ENCODE peak calls at places on chromosome 22, in seven cellular contexts. O, H, S, M, D, L and J are unnamed samples.
A peak's percentile ranks its signal among the peaks of the same experiment; 100 is the strongest.

GRCh38 chr22:26851125-26851524 is 193.7 kb downstream of the MIAT start:
- DNase-seq in O (no peak), H (no peak), S (no peak), M (no peak), D (no peak), L (peak; percentile 6), J (no peak)

GRCh38 chr22:36432592-36433317 is 45.0 kb upstream of the MYH9 start:
- DNase-seq in O (no peak), H (no peak), S (no peak), M (peak; percentile 23), D (no peak), L (no peak), J (no peak)

GRCh38 chr22:44344407-44344806 is 31.7 kb upstream of the SHISAL1 start:
- DNase-seq in O (no peak), H (no peak), S (no peak), M (no peak), D (no peak), L (no peak), J (no peak)

GRCh38 chr22:17334054-17334453 is 35.2 kb upstream of the CECR2 start:
- DNase-seq in O (peak; percentile 5), H (no peak), S (no peak), M (no peak), D (no peak), L (no peak), J (no peak)

GRCh38 chr22:22201925-22202343 is 42.7 kb upstream of the VPREB1 start:
- DNase-seq in O (no peak), H (no peak), S (no peak), M (no peak), D (no peak), L (no peak), J (no peak)

GRCh38 chr22:40463727-40464126 is 93.3 kb downstream of the SGSM3 start:
- DNase-seq in O (no peak), H (no peak), S (no peak), M (no peak), D (no peak), L (no peak), J (no peak)

GRCh38 chr22:33427461-33427860 is 369.3 kb upstream of the SYN3 start:
- DNase-seq in O (no peak), H (no peak), S (no peak), M (no peak), D (no peak), L (no peak), J (no peak)

GRCh38 chr22:44538071-44538470 is 40.0 kb upstream of the RTL6 start:
- DNase-seq in O (no peak), H (no peak), S (no peak), M (peak; percentile 3), D (no peak), L (no peak), J (peak; percentile 6)

GRCh38 chr22:37267128-37267587 is 15.2 kb upstream of the CYTH4 start:
- DNase-seq in O (peak; percentile 73), H (no peak), S (no peak), M (no peak), D (peak; percentile 91), L (peak; percentile 96), J (no peak)

GRCh38 chr22:30290318-30290678 is 993 bp upstream of the CASTOR1 start:
- DNase-seq in O (no peak), H (no peak), S (no peak), M (no peak), D (no peak), L (no peak), J (no peak)

GRCh38 chr22:32661737-32662586 is 139.5 kb upstream of the TIMP3 start:
- DNase-seq in O (no peak), H (no peak), S (no peak), M (no peak), D (no peak), L (no peak), J (no peak)

GRCh38 chr22:49547751-49548239 is 279.9 kb downstream of the BRD1 start:
- DNase-seq in O (no peak), H (no peak), S (no peak), M (no peak), D (no peak), L (no peak), J (no peak)

GRCh38 chr22:37892566-37893338 is 13.3 kb upstream of the MICALL1 start:
- DNase-seq in O (no peak), H (no peak), S (no peak), M (no peak), D (no peak), L (no peak), J (no peak)

GRCh38 chr22:37404126-37404525 is 23.2 kb downstream of the ELFN2 start:
- DNase-seq in O (no peak), H (no peak), S (no peak), M (no peak), D (no peak), L (no peak), J (no peak)

GRCh38 chr22:43978558-43978957 is 23.3 kb downstream of the SAMM50 start:
- DNase-seq in O (no peak), H (no peak), S (no peak), M (no peak), D (no peak), L (no peak), J (no peak)

GRCh38 chr22:27752771-27753170 is 48.8 kb downstream of the MN1 start:
- DNase-seq in O (no peak), H (no peak), S (no peak), M (no peak), D (no peak), L (no peak), J (no peak)

GRCh38 chr22:35656284-35656752 is 8.1 kb downstream of the APOL6 start:
- DNase-seq in O (no peak), H (no peak), S (no peak), M (no peak), D (peak; percentile 66), L (no peak), J (no peak)

GRCh38 chr22:22022255-22022840 is 39.8 kb upstream of the TOP3B start:
- DNase-seq in O (peak; percentile 54), H (no peak), S (no peak), M (no peak), D (no peak), L (no peak), J (no peak)

GRCh38 chr22:31272522-31273446 is 19.5 kb downstream of the PIK3IP1 start:
- DNase-seq in O (peak; percentile 26), H (no peak), S (peak; percentile 32), M (peak; percentile 52), D (peak; percentile 79), L (peak; percentile 77), J (peak; percentile 77)

GRCh38 chr22:38124236-38124974 is 13.9 kb upstream of the BAIAP2L2 start:
- DNase-seq in O (no peak), H (no peak), S (no peak), M (no peak), D (no peak), L (no peak), J (peak; percentile 27)

GRCh38 chr22:24554316-24555159 is at the start of gene GUCD1:
- DNase-seq in O (no peak), H (no peak), S (no peak), M (no peak), D (no peak), L (no peak), J (no peak)
- TF ChIP-seq JUND in O (no peak), H (no peak), S (no peak), M (no peak), D (no peak), L (no peak), J (no peak)

DNA sequence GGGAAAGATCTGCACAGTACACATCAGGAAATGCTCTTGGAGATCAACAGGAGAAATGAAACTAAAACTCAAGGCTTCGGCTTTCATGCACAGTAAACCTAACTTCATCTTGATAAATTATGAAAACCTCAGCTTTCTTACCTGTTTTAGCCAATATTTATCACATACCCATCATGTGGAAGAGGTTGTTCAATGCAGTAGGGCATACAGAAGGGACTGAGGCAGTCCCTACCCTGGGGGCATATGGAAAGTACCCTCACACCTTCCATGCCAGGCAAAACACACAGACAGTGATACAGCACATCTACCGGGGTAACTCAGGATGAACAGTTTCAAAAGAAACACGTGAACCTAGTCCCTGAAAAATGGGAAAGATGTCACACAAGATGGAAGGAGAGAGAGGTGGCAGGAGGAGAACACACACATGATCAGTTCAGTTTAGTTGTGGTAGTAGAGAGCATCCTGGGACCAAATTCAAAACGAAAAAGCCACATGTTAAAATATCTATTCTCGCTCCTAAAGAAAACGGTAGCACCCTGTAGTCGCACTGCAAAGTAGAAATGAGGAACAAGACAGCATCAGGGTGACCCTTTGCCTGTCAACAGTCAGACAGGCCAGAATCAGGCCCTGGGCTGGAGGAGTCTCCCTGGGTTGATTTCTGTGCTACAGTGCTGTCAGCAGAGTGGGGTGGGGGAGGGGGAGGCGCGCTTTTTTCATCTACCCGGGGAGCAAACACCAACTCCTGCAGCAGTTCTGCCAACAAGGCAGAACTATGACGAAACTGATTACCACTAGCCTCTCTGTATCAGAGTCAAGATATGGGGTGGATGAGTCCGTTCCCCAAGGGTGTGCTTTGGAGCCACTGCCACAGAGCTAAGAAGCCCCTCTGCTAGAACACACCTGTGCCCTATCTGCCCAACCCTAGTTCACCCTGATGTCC is 1.3 kb downstream of the HIRA start:
- DNase-seq in O (peak; percentile 77), H (no peak), S (no peak), M (peak; percentile 75), D (peak; percentile 40), L (no peak), J (no peak)
- TF ChIP-seq JUND in O (peak; percentile 80), H (no peak), S (no peak), M (no peak), D (no peak), L (no peak), J (no peak)

DNA sequence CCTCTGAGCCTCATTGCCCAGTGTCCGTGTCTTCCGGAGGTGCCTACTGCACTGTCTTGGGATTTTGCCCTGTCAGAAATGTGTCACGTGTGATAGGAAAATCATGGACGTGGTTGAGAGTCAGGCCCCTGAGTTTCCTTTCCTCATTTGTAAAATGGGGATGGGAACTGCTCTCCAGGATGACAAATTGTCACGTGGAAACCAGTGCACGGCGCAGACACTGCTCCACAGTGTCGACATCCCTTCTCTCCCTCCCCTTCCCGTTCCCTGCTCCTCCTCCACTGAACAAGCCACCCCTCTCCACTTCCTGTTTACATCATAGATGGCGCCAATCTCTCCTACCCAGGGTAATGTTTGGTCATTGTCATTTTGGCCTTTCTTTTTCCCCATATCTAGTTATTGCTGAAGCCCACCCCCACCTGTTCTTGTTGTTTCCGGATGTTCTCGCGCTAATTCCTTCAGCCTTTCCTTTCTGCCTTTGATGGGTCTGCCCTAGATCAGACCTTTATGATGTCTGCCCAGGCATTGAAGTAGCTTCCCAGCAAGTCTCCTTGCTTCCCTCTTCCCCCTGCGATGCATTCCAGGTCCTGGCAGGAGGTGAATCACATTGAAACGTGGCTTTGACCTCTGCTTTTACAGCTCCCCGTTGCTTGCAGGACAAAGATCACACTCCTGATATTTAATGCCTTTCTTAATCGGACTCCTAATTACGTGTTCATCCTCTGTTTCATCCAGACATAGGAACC is 91.8 kb downstream of the TBC1D22A start:
- DNase-seq in O (peak; percentile 17), H (no peak), S (no peak), M (no peak), D (no peak), L (no peak), J (no peak)
- TF ChIP-seq JUND in O (peak; percentile 30), H (no peak), S (no peak), M (no peak), D (no peak), L (no peak), J (no peak)

GRCh38 chr22:47422736-47423135 is 660.3 kb downstream of the TBC1D22A start:
- DNase-seq in O (no peak), H (no peak), S (no peak), M (no peak), D (no peak), L (no peak), J (no peak)
- TF ChIP-seq JUND in O (no peak), H (no peak), S (no peak), M (no peak), D (no peak), L (no peak), J (no peak)